ENCODE peak calls at places on chromosomes 5 and 9, in ten cellular contexts. S is T-cell; P is stimulated activated naive CD8-positive, alpha-beta T cell treated with anti-CD3 and anti-CD28 coated beads, Interleukin-15, amount 100 ng/mL, for 72 hours; B is effector CD4-positive, alpha-beta T cell; V is DMS53; Z is stimulated activated CD8-positive, alpha-beta memory T cell treated with anti-CD3 and anti-CD28 coated beads, Interleukin-2, amount 100 ng/mL, for 1 hour; C is stomach; Q is T follicular helper cell; J is stimulated activated CD4-positive, alpha-beta T cell treated with anti-CD3 and anti-CD28 coated beads, Interleukin-4, amount 100 ng/mL, for 4 hours; Y is cardiac muscle cell. X is an unnamed sample.

GRCh38 chr9:23322392-23322791 is 503.6 kb downstream of the ELAVL2 start:
- DNase-seq in S (no peak), P (no peak), B (no peak), V (peak), Z (no peak), C (no peak), Q (no peak), J (no peak), Y (no peak), X (no peak)

GRCh38 chr5:43616535-43616934 is 13.6 kb downstream of the NNT start:
- DNase-seq in S (no peak), P (no peak), B (no peak), V (no peak), Z (no peak), C (no peak), Q (no peak), J (no peak), Y (peak), X (no peak)

GRCh38 chr9:108017671-108018070 is 528.1 kb upstream of the KLF4 start:
- DNase-seq in S (no peak), P (no peak), B (no peak), V (peak), Z (no peak), C (no peak), Q (no peak), J (no peak), Y (no peak), X (no peak)

GRCh38 chr5:108747111-108748009 is at the start of gene FER:
- DNase-seq in S (no peak), P (peak), B (peak), V (peak), Z (no peak), C (no peak), Q (peak), J (no peak), Y (peak), X (no peak)

GRCh38 chr5:107523019-107523680 is 147.6 kb downstream of the EFNA5 start:
- DNase-seq in S (no peak), P (no peak), B (no peak), V (no peak), Z (no peak), C (no peak), Q (no peak), J (no peak), Y (no peak), X (no peak)

GRCh38 chr9:127973169-127974001 is 7.4 kb downstream of the EEIG1 start:
- DNase-seq in S (no peak), P (no peak), B (no peak), V (peak), Z (no peak), C (peak), Q (no peak), J (no peak), Y (no peak), X (no peak)

GRCh38 chr5:132233081-132233480 is 5.4 kb upstream of the P4HA2 start:
- DNase-seq in S (no peak), P (no peak), B (no peak), V (no peak), Z (no peak), C (no peak), Q (no peak), J (no peak), Y (no peak), X (no peak)

GRCh38 chr9:116860509-116861120 is 173.5 kb downstream of the TRIM32 start:
- DNase-seq in S (no peak), P (no peak), B (no peak), V (peak), Z (no peak), C (peak), Q (no peak), J (no peak), Y (peak), X (peak)

GRCh38 chr5:58530942-58531490 is 39.8 kb downstream of the GAPT start:
- DNase-seq in S (no peak), P (no peak), B (no peak), V (no peak), Z (no peak), C (no peak), Q (no peak), J (no peak), Y (no peak), X (no peak)

GRCh38 chr5:1551913-1552312 is 28.2 kb upstream of the LPCAT1 start:
- DNase-seq in S (no peak), P (no peak), B (no peak), V (peak), Z (no peak), C (no peak), Q (no peak), J (no peak), Y (no peak), X (no peak)

GRCh38 chr9:121902483-121903135 is 190.5 kb downstream of the TTLL11 start:
- DNase-seq in S (no peak), P (no peak), B (no peak), V (no peak), Z (no peak), C (no peak), Q (no peak), J (no peak), Y (peak), X (no peak)

GRCh38 chr9:131732636-131733340 is 7.1 kb downstream of the RAPGEF1 start:
- DNase-seq in S (no peak), P (peak), B (peak), V (no peak), Z (no peak), C (no peak), Q (no peak), J (no peak), Y (no peak), X (no peak)

GRCh38 chr9:115952667-115953316 is 200.8 kb upstream of the PAPPA start:
- DNase-seq in S (no peak), P (no peak), B (no peak), V (peak), Z (no peak), C (no peak), Q (no peak), J (no peak), Y (peak), X (no peak)

GRCh38 chr9:71762900-71763653 is 5.2 kb downstream of the CEMIP2 start:
- DNase-seq in S (no peak), P (no peak), B (no peak), V (peak), Z (no peak), C (no peak), Q (no peak), J (no peak), Y (peak), X (no peak)

GRCh38 chr9:92607773-92608172 is 62.2 kb downstream of the IPPK start:
- DNase-seq in S (no peak), P (no peak), B (no peak), V (peak), Z (no peak), C (no peak), Q (no peak), J (no peak), Y (peak), X (no peak)

GRCh38 chr9:2570615-2571479 is 50.7 kb upstream of the VLDLR start:
- DNase-seq in S (no peak), P (peak), B (no peak), V (peak), Z (peak), C (peak), Q (no peak), J (no peak), Y (peak), X (peak)

GRCh38 chr5:72541501-72542235 is 34.5 kb upstream of the ZNF366 start:
- DNase-seq in S (no peak), P (no peak), B (no peak), V (no peak), Z (no peak), C (no peak), Q (no peak), J (no peak), Y (no peak), X (no peak)

GRCh38 chr5:142446131-142446959 is 121.5 kb upstream of the SPRY4 start:
- DNase-seq in S (no peak), P (no peak), B (no peak), V (no peak), Z (no peak), C (no peak), Q (no peak), J (no peak), Y (peak), X (no peak)

GRCh38 chr5:145830594-145830993 is 4.5 kb downstream of the PRELID2 start:
- DNase-seq in S (no peak), P (no peak), B (no peak), V (no peak), Z (no peak), C (no peak), Q (no peak), J (no peak), Y (peak), X (no peak)

GRCh38 chr5:55231476-55232193 is 1.8 kb downstream of the CCNO start:
- DNase-seq in S (no peak), P (peak), B (no peak), V (peak), Z (no peak), C (no peak), Q (no peak), J (no peak), Y (peak), X (no peak)

GRCh38 chr9:115042781-115043509 is 75.0 kb downstream of the TNC start:
- DNase-seq in S (no peak), P (peak), B (no peak), V (no peak), Z (no peak), C (no peak), Q (no peak), J (no peak), Y (peak), X (peak)

GRCh38 chr9:93642961-93643360 is 66.6 kb downstream of the PHF2 start:
- DNase-seq in S (no peak), P (no peak), B (no peak), V (no peak), Z (no peak), C (no peak), Q (no peak), J (no peak), Y (peak), X (no peak)

GRCh38 chr5:137114529-137114928 is 384.6 kb downstream of the SPOCK1 start:
- DNase-seq in S (no peak), P (no peak), B (no peak), V (no peak), Z (no peak), C (no peak), Q (no peak), J (no peak), Y (peak), X (no peak)

GRCh38 chr9:112380102-112380581 is at the start of gene HSDL2:
- DNase-seq in S (no peak), P (no peak), B (no peak), V (peak), Z (no peak), C (peak), Q (no peak), J (peak), Y (peak), X (peak)

GRCh38 chr5:143682788-143683419 is 129.1 kb upstream of the HMHB1 start:
- DNase-seq in S (no peak), P (no peak), B (no peak), V (peak), Z (no peak), C (no peak), Q (no peak), J (no peak), Y (no peak), X (no peak)

GRCh38 chr5:33612386-33612785 is 171.6 kb downstream of the TARS1 start:
- DNase-seq in S (no peak), P (no peak), B (no peak), V (no peak), Z (no peak), C (no peak), Q (no peak), J (no peak), Y (peak), X (no peak)

GRCh38 chr5:78907255-78907886 is 77.7 kb downstream of the ARSB start:
- DNase-seq in S (no peak), P (no peak), B (no peak), V (peak), Z (no peak), C (no peak), Q (no peak), J (no peak), Y (peak), X (no peak)

GRCh38 chr5:20601678-20602100 is 613.7 kb upstream of the CDH18 start:
- DNase-seq in S (no peak), P (no peak), B (no peak), V (peak), Z (no peak), C (no peak), Q (no peak), J (no peak), Y (peak), X (no peak)

GRCh38 chr5:135203019-135203418 is 169.0 kb upstream of the PITX1 start:
- DNase-seq in S (no peak), P (no peak), B (no peak), V (no peak), Z (no peak), C (no peak), Q (no peak), J (no peak), Y (no peak), X (no peak)

GRCh38 chr9:80410106-80410505 is 838.3 kb downstream of the TLE4 start:
- DNase-seq in S (no peak), P (no peak), B (no peak), V (no peak), Z (no peak), C (no peak), Q (no peak), J (no peak), Y (no peak), X (no peak)

GRCh38 chr9:111158375-111158774 is 120.1 kb upstream of the LPAR1 start:
- DNase-seq in S (no peak), P (no peak), B (no peak), V (no peak), Z (no peak), C (no peak), Q (no peak), J (no peak), Y (no peak), X (no peak)

GRCh38 chr5:176725521-176725920 is 78.2 kb downstream of the TSPAN17 start:
- DNase-seq in S (no peak), P (no peak), B (no peak), V (peak), Z (no peak), C (peak), Q (no peak), J (no peak), Y (no peak), X (no peak)

GRCh38 chr5:98934581-98934980 is 5.8 kb upstream of the CHD1 start:
- DNase-seq in S (no peak), P (no peak), B (no peak), V (no peak), Z (no peak), C (no peak), Q (no peak), J (no peak), Y (peak), X (no peak)

GRCh38 chr5:54295658-54296276 is 14.6 kb downstream of the ARL15 start:
- DNase-seq in S (no peak), P (no peak), B (no peak), V (peak), Z (no peak), C (no peak), Q (no peak), J (no peak), Y (no peak), X (no peak)

GRCh38 chr5:174376056-174376455 is 330.6 kb downstream of the NSG2 start:
- DNase-seq in S (no peak), P (no peak), B (no peak), V (no peak), Z (no peak), C (no peak), Q (no peak), J (no peak), Y (no peak), X (no peak)

GRCh38 chr9:36930941-36931340 is 103.1 kb downstream of the PAX5 start:
- DNase-seq in S (no peak), P (no peak), B (no peak), V (no peak), Z (no peak), C (peak), Q (no peak), J (no peak), Y (no peak), X (no peak)

GRCh38 chr9:108665856-108666784 is 189.7 kb downstream of the ACTL7B start:
- DNase-seq in S (no peak), P (no peak), B (no peak), V (no peak), Z (no peak), C (no peak), Q (no peak), J (no peak), Y (no peak), X (no peak)

GRCh38 chr9:122474561-122474960 is 3.2 kb downstream of the OR1J1 start:
- DNase-seq in S (no peak), P (no peak), B (no peak), V (no peak), Z (no peak), C (no peak), Q (no peak), J (no peak), Y (no peak), X (no peak)

GRCh38 chr9:35520404-35520790 is 30.5 kb downstream of the RUSC2 start:
- DNase-seq in S (no peak), P (no peak), B (no peak), V (no peak), Z (no peak), C (no peak), Q (no peak), J (no peak), Y (no peak), X (no peak)